ENCODE peak calls at places on chromosomes 6 and 20, in five cellular contexts. P is tibial artery, I is body of pancreas, W is left ventricle myocardium inferior, H is upper lobe of left lung. V is an unnamed sample. For H3K36me3, the result is how much of the 10 kb centered on the place peaks cover.

GRCh38 chr6:10048370-10049297 is 366.2 kb downstream of the TFAP2A start:
- DNase-seq in P (no peak), I (no peak), W (no peak), H (no peak), V (no peak)

GRCh38 chr20:3203315-3204123 is 963 bp downstream of the DDRGK1 start:
- DNase-seq in P (no peak), I (peak), W (no peak), H (no peak), V (no peak)

GRCh38 chr20:48689874-48690571 is 137.8 kb downstream of the PREX1 start:
- DNase-seq in P (no peak), I (no peak), W (no peak), H (no peak), V (no peak)

GRCh38 chr20:5147193-5147592 is 20.4 kb downstream of the CDS2 start:
- DNase-seq in P (no peak), I (no peak), W (no peak), H (no peak), V (no peak)

GRCh38 chr6:29502597-29502996 is 14.8 kb upstream of the MAS1L start:
- DNase-seq in P (no peak), I (no peak), W (no peak), H (no peak), V (no peak)

GRCh38 chr6:4299476-4299875 is 164.1 kb upstream of the ECI2 start:
- DNase-seq in P (no peak), I (no peak), W (no peak), H (no peak), V (no peak)

GRCh38 chr6:135075018-135075417 is 20.4 kb upstream of the HBS1L start:
- DNase-seq in P (no peak), I (no peak), W (no peak), H (no peak), V (no peak)

GRCh38 chr6:87944541-87944954 is 103.1 kb upstream of the SPACA1 start:
- DNase-seq in P (peak), I (peak), W (peak), H (no peak), V (peak)

GRCh38 chr6:13229205-13230085 is 98.9 kb downstream of the TBC1D7 start:
- DNase-seq in P (no peak), I (peak), W (no peak), H (no peak), V (no peak)

GRCh38 chr6:13355969-13356368 is 27.6 kb upstream of the TBC1D7 start:
- DNase-seq in P (no peak), I (no peak), W (no peak), H (no peak), V (no peak)

GRCh38 chr20:20369353-20370086 is 1.6 kb downstream of the INSM1 start:
- DNase-seq in P (no peak), I (peak), W (no peak), H (peak), V (no peak)
- TF ChIP-seq CTCF in P (no peak), I (no peak), W (no peak), H (no peak), V (no peak)

GRCh38 chr6:170207586-170207985 is 83.3 kb downstream of the DLL1 start:
- DNase-seq in P (peak), I (no peak), W (no peak), H (no peak), V (no peak)

GRCh38 chr6:170209354-170210025 is 81.4 kb downstream of the DLL1 start:
- DNase-seq in P (peak), I (peak), W (no peak), H (no peak), V (no peak)

GRCh38 chr6:170206931-170207431 is 83.9 kb downstream of the DLL1 start:
- DNase-seq in P (peak), I (peak), W (no peak), H (peak), V (no peak)

GRCh38 chr6:170208651-170209353 is 82.1 kb downstream of the DLL1 start:
- DNase-seq in P (peak), I (peak), W (no peak), H (no peak), V (no peak)

DNA sequence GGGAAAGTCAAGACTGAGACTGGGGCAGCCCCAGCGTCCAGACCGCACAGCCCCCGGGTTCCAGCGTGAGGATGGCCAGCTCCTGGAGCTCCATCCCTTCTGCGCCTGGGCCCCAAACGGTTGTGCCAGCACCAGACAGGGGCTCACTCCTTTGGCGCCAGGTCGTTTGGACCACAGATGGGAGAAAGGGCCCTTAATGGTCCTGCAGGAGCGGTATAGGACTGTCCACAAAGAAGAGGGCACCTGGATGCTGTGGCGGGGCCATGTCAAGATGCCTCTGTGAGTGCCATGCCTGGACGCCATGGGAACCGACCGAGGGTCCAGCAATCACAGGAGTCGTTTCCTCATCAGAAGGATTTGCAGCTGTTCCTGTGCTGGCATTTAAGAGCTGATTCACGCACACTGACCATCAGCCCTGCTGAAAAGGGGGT is 82.7 kb downstream of the DLL1 start:
- DNase-seq in P (peak), I (peak), W (no peak), H (no peak), V (no peak)
- H3K36me3 ChIP-seq in P (under half), I (under half), W (under half), H (under half), V (under half)

GRCh38 chr20:62202083-62202395 is 18.0 kb downstream of the HRH3 start:
- DNase-seq in P (no peak), I (no peak), W (no peak), H (no peak), V (no peak)
- H3K4me3 ChIP-seq in P (no peak), I (no peak), W (no peak), H (no peak), V (no peak)

GRCh38 chr6:111844921-111845320 is 28.3 kb downstream of the FYN start:
- DNase-seq in P (no peak), I (no peak), W (no peak), H (no peak), V (no peak)
- TF ChIP-seq CTCF in P (no peak), I (no peak), W (peak), H (no peak), V (no peak)

GRCh38 chr20:62280303-62280702 is 22.5 kb upstream of the ADRM1 start:
- DNase-seq in P (no peak), I (no peak), W (no peak), H (no peak), V (no peak)

GRCh38 chr20:62282877-62283503 is 19.8 kb upstream of the ADRM1 start:
- DNase-seq in P (no peak), I (no peak), W (peak), H (no peak), V (no peak)

GRCh38 chr20:62281161-62281933 is 21.4 kb upstream of the ADRM1 start:
- DNase-seq in P (no peak), I (no peak), W (no peak), H (no peak), V (no peak)

GRCh38 chr20:62284448-62284847 is 18.3 kb upstream of the ADRM1 start:
- DNase-seq in P (no peak), I (no peak), W (no peak), H (no peak), V (no peak)

GRCh38 chr20:62282103-62282502 is 20.7 kb upstream of the ADRM1 start:
- DNase-seq in P (no peak), I (no peak), W (no peak), H (no peak), V (no peak)
- H3K36me3 ChIP-seq in P (half or more), I (under half), W (half or more), H (under half), V (under half)

V was measured in BJ.